ENCODE peak calls at places on chromosomes 11 and 22, in seven cellular contexts. A, E, Q, C, V, T and G are unnamed samples.

GRCh38 chr11:120801801-120802689 is 221.9 kb upstream of the TBCEL start:
- DNase-seq in A (peak; percentile 51), E (peak; percentile 91), Q (peak; percentile 83), C (peak; percentile 70), V (peak; percentile 28), T (no peak), G (peak; percentile 41)

GRCh38 chr11:72409458-72409857 is 24.9 kb downstream of the CLPB start:
- DNase-seq in A (no peak), E (no peak), Q (no peak), C (no peak), V (no peak), T (no peak), G (no peak)

GRCh38 chr22:35664955-35665577 is 16.8 kb downstream of the APOL6 start:
- DNase-seq in A (no peak), E (no peak), Q (no peak), C (no peak), V (no peak), T (no peak), G (no peak)

GRCh38 chr11:86678823-86679222 is 6.4 kb upstream of the ME3 start:
- DNase-seq in A (no peak), E (no peak), Q (no peak), C (no peak), V (no peak), T (no peak), G (no peak)

GRCh38 chr11:93236741-93237675 is 39.2 kb upstream of the SLC36A4 start:
- DNase-seq in A (no peak), E (no peak), Q (peak; percentile 51), C (peak; percentile 17), V (peak; percentile 55), T (no peak), G (no peak)

GRCh38 chr22:17359501-17359900 is 9.8 kb upstream of the CECR2 start:
- DNase-seq in A (no peak), E (no peak), Q (no peak), C (no peak), V (no peak), T (no peak), G (no peak)

GRCh38 chr22:39306456-39307361 is 12.7 kb downstream of the RPL3 start:
- DNase-seq in A (no peak), E (peak; percentile 83), Q (peak; percentile 51), C (peak; percentile 61), V (no peak), T (no peak), G (peak; percentile 63)

GRCh38 chr11:34857463-34857862 is 58.7 kb downstream of the APIP start:
- DNase-seq in A (no peak), E (no peak), Q (no peak), C (no peak), V (no peak), T (no peak), G (no peak)

GRCh38 chr22:38830026-38830844 is 13.6 kb downstream of the NPTXR start:
- DNase-seq in A (no peak), E (no peak), Q (no peak), C (no peak), V (no peak), T (no peak), G (no peak)

GRCh38 chr22:50526849-50527801 is 1.7 kb upstream of the SCO2 start:
- DNase-seq in A (peak; percentile 57), E (peak; percentile 76), Q (peak; percentile 77), C (peak; percentile 64), V (peak; percentile 70), T (no peak), G (no peak)

GRCh38 chr11:117058761-117059233 is 39.4 kb downstream of the SIK3 start:
- DNase-seq in A (no peak), E (no peak), Q (peak; percentile 38), C (no peak), V (no peak), T (no peak), G (no peak)

GRCh38 chr22:35312198-35313059 is 12.7 kb downstream of the TOM1 start:
- DNase-seq in A (no peak), E (no peak), Q (no peak), C (no peak), V (peak; percentile 90), T (no peak), G (no peak)

GRCh38 chr11:134532921-134533421 is 120.9 kb upstream of the B3GAT1 start:
- DNase-seq in A (no peak), E (peak; percentile 41), Q (no peak), C (no peak), V (no peak), T (no peak), G (no peak)

GRCh38 chr11:27716850-27717249 is 16.6 kb upstream of the BDNF start:
- DNase-seq in A (no peak), E (no peak), Q (no peak), C (no peak), V (no peak), T (no peak), G (no peak)

GRCh38 chr22:24466831-24467249 is 28.3 kb upstream of the UPB1 start:
- DNase-seq in A (no peak), E (no peak), Q (no peak), C (no peak), V (no peak), T (no peak), G (no peak)

GRCh38 chr22:20940904-20941385 is 23.7 kb downstream of the CRKL start:
- DNase-seq in A (no peak), E (no peak), Q (no peak), C (no peak), V (no peak), T (no peak), G (no peak)

GRCh38 chr11:121800240-121800639 is 315.8 kb downstream of the BLID start:
- DNase-seq in A (no peak), E (no peak), Q (no peak), C (no peak), V (no peak), T (no peak), G (no peak)

GRCh38 chr11:117443269-117444186 is 115.9 kb downstream of the CEP164 start:
- DNase-seq in A (no peak), E (peak; percentile 77), Q (peak; percentile 92), C (peak; percentile 66), V (peak; percentile 40), T (no peak), G (no peak)

GRCh38 chr11:27416568-27417176 is 53.7 kb upstream of the CCDC34 start:
- DNase-seq in A (no peak), E (no peak), Q (no peak), C (no peak), V (no peak), T (no peak), G (no peak)

GRCh38 chr11:19435306-19435989 is 194.7 kb upstream of the E2F8 start:
- DNase-seq in A (no peak), E (no peak), Q (no peak), C (no peak), V (no peak), T (no peak), G (no peak)

GRCh38 chr11:118910309-118911112 is 15.2 kb downstream of the BCL9L start:
- DNase-seq in A (no peak), E (peak; percentile 79), Q (no peak), C (peak; percentile 80), V (peak; percentile 75), T (no peak), G (no peak)

DNA sequence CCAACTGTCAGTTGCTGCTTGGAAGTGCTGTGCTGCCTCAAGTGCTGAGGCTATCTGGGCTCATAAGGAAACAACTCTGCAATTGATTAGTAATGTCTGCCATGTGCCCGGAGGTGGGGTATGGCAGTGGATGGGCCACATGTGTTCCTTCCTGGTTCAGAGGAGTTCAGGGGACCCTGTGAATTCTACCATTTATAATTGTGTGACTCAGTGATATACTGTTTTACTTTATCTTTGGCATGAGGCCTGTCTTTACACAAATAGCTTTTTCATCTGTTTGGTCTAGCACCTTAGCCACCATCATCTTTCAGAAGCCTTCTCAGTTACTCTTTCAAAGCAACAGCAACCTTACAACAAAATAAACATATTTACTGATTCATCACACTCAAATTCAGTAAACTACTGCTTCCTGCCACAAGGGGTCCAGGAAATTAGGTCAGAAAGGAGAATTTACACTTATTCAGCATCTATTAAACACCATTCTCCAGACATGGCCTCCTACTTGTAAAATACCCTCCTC is 20.9 kb downstream of the DKK3 start:
- DNase-seq in A (no peak), E (no peak), Q (no peak), C (peak; percentile 24), V (no peak), T (no peak), G (no peak)
- TF ChIP-seq TAF1 in A (no peak), E (no peak), Q (no peak), C (no peak), V (no peak), T (no peak), G (no peak)

GRCh38 chr11:85316967-85317366 is 310.2 kb downstream of the DLG2 start:
- DNase-seq in A (peak; percentile 3), E (no peak), Q (no peak), C (no peak), V (no peak), T (peak; percentile 72), G (no peak)
- TF ChIP-seq POLR2AphosphoS5 in A (no peak), E (no peak), Q (no peak), C (no peak), V (no peak), T (no peak), G (no peak)

GRCh38 chr11:67420646-67421420 is 5.4 kb downstream of the CARNS1 start:
- DNase-seq in A (peak; percentile 99), E (peak; percentile 100), Q (peak; percentile 100), C (peak; percentile 99), V (peak; percentile 81), T (no peak), G (peak; percentile 99)

GRCh38 chr11:67423466-67423865 is 4.8 kb upstream of the RPS6KB2 start:
- DNase-seq in A (no peak), E (no peak), Q (no peak), C (no peak), V (no peak), T (no peak), G (no peak)

GRCh38 chr11:67422894-67423293 is 5.4 kb upstream of the RPS6KB2 start:
- DNase-seq in A (no peak), E (no peak), Q (no peak), C (no peak), V (no peak), T (no peak), G (no peak)

GRCh38 chr11:67421421-67422031 is 6.0 kb downstream of the CARNS1 start:
- DNase-seq in A (no peak), E (no peak), Q (no peak), C (no peak), V (no peak), T (no peak), G (no peak)

GRCh38 chr11:67423891-67424613 is 4.2 kb upstream of the RPS6KB2 start:
- DNase-seq in A (no peak), E (no peak), Q (no peak), C (no peak), V (no peak), T (no peak), G (no peak)
- TF ChIP-seq TAF1 in A (no peak), E (no peak), Q (no peak), C (no peak), V (no peak), T (no peak), G (no peak)

DNA sequence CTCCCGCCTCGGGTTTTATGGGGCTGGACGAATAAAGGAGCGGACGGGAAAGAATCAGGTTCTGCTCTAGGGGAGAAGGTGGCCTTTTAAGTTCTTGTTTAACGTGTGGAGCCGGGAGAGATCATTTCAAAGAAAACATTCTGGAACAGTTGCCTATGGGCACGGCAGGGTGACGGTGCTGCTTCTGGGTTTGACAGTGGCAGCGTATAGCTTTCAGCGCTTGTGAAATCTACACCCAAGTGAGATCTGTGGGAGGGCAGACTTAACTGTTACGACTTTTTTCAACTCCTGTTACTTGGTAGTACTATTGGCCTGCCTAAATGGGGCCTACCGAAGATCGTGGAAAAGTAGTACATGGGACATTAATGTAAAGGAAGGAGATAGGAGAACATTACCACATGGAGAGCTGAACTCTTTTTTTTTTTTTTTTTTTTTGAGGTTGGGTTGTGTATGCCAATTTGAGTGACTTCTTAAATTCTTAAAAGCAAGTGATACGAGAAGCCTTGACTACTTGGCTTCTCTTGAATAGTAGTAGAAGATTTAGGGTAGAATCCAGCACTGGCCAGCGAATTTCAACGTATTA is 745 bp downstream of the USP47 start:
- DNase-seq in A (peak; percentile 21), E (no peak), Q (peak; percentile 54), C (no peak), V (peak; percentile 75), T (peak; percentile 45), G (no peak)
- TF ChIP-seq POLR2AphosphoS5 in A (peak; percentile 64), E (no peak), Q (peak; percentile 80), C (peak; percentile 68), V (peak; percentile 64), T (peak; percentile 71), G (no peak)